ENCODE peak calls at places on chromosomes 12 and 14, in eight cellular contexts. One of them, this sample, is unnamed.

GRCh38 chr14:68702105-68702504 is 90.8 kb downstream of the ZFP36L1 start:
- DNase-seq in T1000: no peak
- DNase-seq in activated T-cell treated with anti-CD3 and anti-CD28 coated beads for 24 hours: no peak
- DNase-seq in iPS-NIHi11: no peak
- DNase-seq in NCI-H460: no peak
- DNase-seq in memory B cell: no peak
- DNase-seq in posterior vena cava: no peak
- DNase-seq in naive thymus-derived CD8-positive, alpha-beta T cell: no peak
- DNase-seq in this sample: no peak

GRCh38 chr12:71594214-71594948 is 69.3 kb downstream of the ZFC3H1 start:
- DNase-seq in activated T-cell treated with anti-CD3 and anti-CD28 coated beads for 24 hours: no peak
- DNase-seq in naive thymus-derived CD8-positive, alpha-beta T cell: no peak
- DNase-seq in posterior vena cava: no peak
- DNase-seq in T1000: no peak
- DNase-seq in iPS-NIHi11: no peak
- DNase-seq in memory B cell: no peak
- DNase-seq in NCI-H460: peak; percentile 33
- DNase-seq in this sample: peak; percentile 4

GRCh38 chr12:1922985-1923384 is 4.5 kb upstream of the CACNA2D4 start:
- DNase-seq in NCI-H460: no peak
- DNase-seq in memory B cell: no peak
- DNase-seq in activated T-cell treated with anti-CD3 and anti-CD28 coated beads for 24 hours: no peak
- DNase-seq in posterior vena cava: no peak
- DNase-seq in naive thymus-derived CD8-positive, alpha-beta T cell: no peak
- DNase-seq in iPS-NIHi11: peak; percentile 4
- DNase-seq in T1000: no peak
- DNase-seq in this sample: no peak

GRCh38 chr12:88591343-88591742 is 11.1 kb upstream of the KITLG start:
- DNase-seq in memory B cell: no peak
- DNase-seq in posterior vena cava: no peak
- DNase-seq in naive thymus-derived CD8-positive, alpha-beta T cell: no peak
- DNase-seq in NCI-H460: no peak
- DNase-seq in activated T-cell treated with anti-CD3 and anti-CD28 coated beads for 24 hours: no peak
- DNase-seq in iPS-NIHi11: no peak
- DNase-seq in T1000: no peak
- DNase-seq in this sample: peak; percentile 59

GRCh38 chr14:89277229-89277628 is 139.8 kb downstream of the FOXN3 start:
- DNase-seq in naive thymus-derived CD8-positive, alpha-beta T cell: no peak
- DNase-seq in T1000: no peak
- DNase-seq in iPS-NIHi11: no peak
- DNase-seq in posterior vena cava: no peak
- DNase-seq in activated T-cell treated with anti-CD3 and anti-CD28 coated beads for 24 hours: no peak
- DNase-seq in NCI-H460: no peak
- DNase-seq in memory B cell: no peak
- DNase-seq in this sample: no peak

GRCh38 chr14:93732524-93732923 is 55.8 kb downstream of the PRIMA1 start:
- DNase-seq in posterior vena cava: no peak
- DNase-seq in NCI-H460: no peak
- DNase-seq in iPS-NIHi11: no peak
- DNase-seq in memory B cell: no peak
- DNase-seq in activated T-cell treated with anti-CD3 and anti-CD28 coated beads for 24 hours: no peak
- DNase-seq in naive thymus-derived CD8-positive, alpha-beta T cell: no peak
- DNase-seq in T1000: no peak
- DNase-seq in this sample: no peak

GRCh38 chr14:89444536-89445125 is 27.6 kb upstream of the FOXN3 start:
- DNase-seq in memory B cell: no peak
- DNase-seq in activated T-cell treated with anti-CD3 and anti-CD28 coated beads for 24 hours: no peak
- DNase-seq in NCI-H460: no peak
- DNase-seq in T1000: no peak
- DNase-seq in posterior vena cava: no peak
- DNase-seq in naive thymus-derived CD8-positive, alpha-beta T cell: no peak
- DNase-seq in iPS-NIHi11: no peak
- DNase-seq in this sample: peak; percentile 56

GRCh38 chr14:30240002-30240401 is 312.4 kb upstream of the PRKD1 start:
- DNase-seq in memory B cell: no peak
- DNase-seq in naive thymus-derived CD8-positive, alpha-beta T cell: no peak
- DNase-seq in NCI-H460: no peak
- DNase-seq in iPS-NIHi11: no peak
- DNase-seq in T1000: no peak
- DNase-seq in posterior vena cava: no peak
- DNase-seq in activated T-cell treated with anti-CD3 and anti-CD28 coated beads for 24 hours: no peak
- DNase-seq in this sample: no peak

GRCh38 chr12:42568952-42569916 is 20.3 kb downstream of the PRICKLE1 start:
- DNase-seq in T1000: no peak
- DNase-seq in posterior vena cava: no peak
- DNase-seq in naive thymus-derived CD8-positive, alpha-beta T cell: no peak
- DNase-seq in iPS-NIHi11: peak; percentile 26
- DNase-seq in memory B cell: peak; percentile 41
- DNase-seq in activated T-cell treated with anti-CD3 and anti-CD28 coated beads for 24 hours: no peak
- DNase-seq in NCI-H460: peak; percentile 74
- DNase-seq in this sample: peak; percentile 71

GRCh38 chr12:18158774-18159557 is 69.0 kb upstream of the RERGL start:
- DNase-seq in T1000: no peak
- DNase-seq in posterior vena cava: no peak
- DNase-seq in NCI-H460: peak; percentile 41
- DNase-seq in activated T-cell treated with anti-CD3 and anti-CD28 coated beads for 24 hours: peak; percentile 12
- DNase-seq in iPS-NIHi11: peak; percentile 45
- DNase-seq in memory B cell: no peak
- DNase-seq in naive thymus-derived CD8-positive, alpha-beta T cell: no peak
- DNase-seq in this sample: peak; percentile 16

GRCh38 chr12:31220061-31220460 is 105.9 kb downstream of the SINHCAF start:
- DNase-seq in activated T-cell treated with anti-CD3 and anti-CD28 coated beads for 24 hours: no peak
- DNase-seq in naive thymus-derived CD8-positive, alpha-beta T cell: no peak
- DNase-seq in T1000: no peak
- DNase-seq in posterior vena cava: no peak
- DNase-seq in NCI-H460: no peak
- DNase-seq in memory B cell: no peak
- DNase-seq in iPS-NIHi11: no peak
- DNase-seq in this sample: no peak

GRCh38 chr12:114817491-114818440 is 133.8 kb upstream of the TBX3 start:
- DNase-seq in naive thymus-derived CD8-positive, alpha-beta T cell: no peak
- DNase-seq in NCI-H460: no peak
- DNase-seq in activated T-cell treated with anti-CD3 and anti-CD28 coated beads for 24 hours: no peak
- DNase-seq in iPS-NIHi11: no peak
- DNase-seq in memory B cell: no peak
- DNase-seq in posterior vena cava: no peak
- DNase-seq in T1000: no peak
- DNase-seq in this sample: no peak

GRCh38 chr12:53102883-53103807 is at the start of gene SOAT2:
- DNase-seq in iPS-NIHi11: peak; percentile 15
- DNase-seq in T1000: no peak
- DNase-seq in naive thymus-derived CD8-positive, alpha-beta T cell: peak; percentile 29
- DNase-seq in memory B cell: no peak
- DNase-seq in posterior vena cava: no peak
- DNase-seq in activated T-cell treated with anti-CD3 and anti-CD28 coated beads for 24 hours: peak; percentile 40
- DNase-seq in NCI-H460: no peak
- DNase-seq in this sample: no peak

GRCh38 chr14:101761881-101762529 is 496 bp downstream of the PPP2R5C start:
- DNase-seq in NCI-H460: no peak
- DNase-seq in naive thymus-derived CD8-positive, alpha-beta T cell: peak; percentile 36
- DNase-seq in T1000: no peak
- DNase-seq in activated T-cell treated with anti-CD3 and anti-CD28 coated beads for 24 hours: peak; percentile 32
- DNase-seq in posterior vena cava: no peak
- DNase-seq in memory B cell: peak; percentile 31
- DNase-seq in iPS-NIHi11: peak; percentile 84
- DNase-seq in this sample: no peak

GRCh38 chr12:45583011-45583657 is 146.4 kb upstream of the ARID2 start:
- DNase-seq in iPS-NIHi11: no peak
- DNase-seq in memory B cell: no peak
- DNase-seq in T1000: no peak
- DNase-seq in naive thymus-derived CD8-positive, alpha-beta T cell: no peak
- DNase-seq in NCI-H460: no peak
- DNase-seq in posterior vena cava: no peak
- DNase-seq in activated T-cell treated with anti-CD3 and anti-CD28 coated beads for 24 hours: no peak
- DNase-seq in this sample: peak; percentile 88

GRCh38 chr12:25051583-25052190 is 102.8 kb upstream of the BCAT1 start:
- DNase-seq in NCI-H460: no peak
- DNase-seq in activated T-cell treated with anti-CD3 and anti-CD28 coated beads for 24 hours: peak; percentile 46
- DNase-seq in T1000: no peak
- DNase-seq in posterior vena cava: no peak
- DNase-seq in memory B cell: no peak
- DNase-seq in naive thymus-derived CD8-positive, alpha-beta T cell: peak; percentile 42
- DNase-seq in iPS-NIHi11: no peak
- DNase-seq in this sample: no peak

GRCh38 chr14:61706096-61706690 is 10.9 kb downstream of the HIF1A start:
- DNase-seq in memory B cell: no peak
- DNase-seq in naive thymus-derived CD8-positive, alpha-beta T cell: no peak
- DNase-seq in posterior vena cava: no peak
- DNase-seq in iPS-NIHi11: no peak
- DNase-seq in activated T-cell treated with anti-CD3 and anti-CD28 coated beads for 24 hours: no peak
- DNase-seq in T1000: no peak
- DNase-seq in NCI-H460: no peak
- DNase-seq in this sample: no peak

GRCh38 chr14:98901511-98902205 is 370.3 kb downstream of the BCL11B start:
- DNase-seq in naive thymus-derived CD8-positive, alpha-beta T cell: no peak
- DNase-seq in memory B cell: no peak
- DNase-seq in iPS-NIHi11: no peak
- DNase-seq in activated T-cell treated with anti-CD3 and anti-CD28 coated beads for 24 hours: no peak
- DNase-seq in NCI-H460: no peak
- DNase-seq in posterior vena cava: peak; percentile 65
- DNase-seq in T1000: no peak
- DNase-seq in this sample: no peak